ENCODE peak calls at places on chromosomes 11 and 22, in six cellular contexts. K is PC-3, U is GM23338, N is Peyer's patch, S is aorta, Z is thoracic aorta. E is an unnamed sample.

GRCh38 chr11:35265755-35266454 is 126.9 kb downstream of the CD44 start:
- DNase-seq in K (no peak), U (no peak), N (no peak), S (no peak), Z (no peak), E (no peak)

GRCh38 chr11:125910450-125910849 is 6.1 kb downstream of the DDX25 start:
- DNase-seq in K (peak; percentile 8), U (no peak), N (no peak), S (no peak), Z (no peak), E (no peak)

GRCh38 chr11:118697346-118697745 is 17.9 kb upstream of the TREH start:
- DNase-seq in K (no peak), U (no peak), N (no peak), S (no peak), Z (no peak), E (no peak)

GRCh38 chr11:72924568-72925190 is 110.5 kb downstream of the ATG16L2 start:
- DNase-seq in K (peak; percentile 65), U (no peak), N (no peak), S (no peak), Z (no peak), E (no peak)

GRCh38 chr11:72813740-72814138 is 472 bp upstream of the ATG16L2 start:
- DNase-seq in K (peak; percentile 81), U (peak; percentile 75), N (peak; percentile 93), S (peak; percentile 90), Z (no peak), E (peak; percentile 97)

GRCh38 chr11:64684357-64684756 is 38.6 kb downstream of the NRXN2 start:
- DNase-seq in K (no peak), U (no peak), N (no peak), S (no peak), Z (no peak), E (no peak)

GRCh38 chr11:92123540-92123939 is 101.1 kb upstream of the FAT3 start:
- DNase-seq in K (peak; percentile 68), U (no peak), N (no peak), S (no peak), Z (no peak), E (no peak)

GRCh38 chr11:1917523-1918435 is 1.7 kb upstream of the TNNT3 start:
- DNase-seq in K (no peak), U (peak; percentile 59), N (peak; percentile 49), S (peak; percentile 53), Z (no peak), E (peak; percentile 85)

GRCh38 chr22:22578702-22579424 is 19.8 kb upstream of the PRAME start:
- DNase-seq in K (no peak), U (no peak), N (no peak), S (no peak), Z (no peak), E (no peak)

GRCh38 chr22:41943661-41944209 is 3.2 kb downstream of the CENPM start:
- DNase-seq in K (peak; percentile 21), U (peak; percentile 61), N (no peak), S (no peak), Z (no peak), E (no peak)

GRCh38 chr11:117972044-117972443 is 14.2 kb upstream of the IL10RA start:
- DNase-seq in K (no peak), U (no peak), N (no peak), S (no peak), Z (no peak), E (peak; percentile 41)

GRCh38 chr11:15072551-15073143 is 746 bp upstream of the CALCB start:
- DNase-seq in K (no peak), U (no peak), N (no peak), S (no peak), Z (no peak), E (no peak)

GRCh38 chr11:15073361-15074205 is at the start of gene CALCB:
- DNase-seq in K (no peak), U (peak; percentile 74), N (no peak), S (peak; percentile 44), Z (no peak), E (no peak)

GRCh38 chr11:15071556-15072255 is 1.7 kb upstream of the CALCB start:
- DNase-seq in K (no peak), U (no peak), N (no peak), S (no peak), Z (no peak), E (no peak)

GRCh38 chr11:15075162-15075526 is 1.8 kb downstream of the CALCB start:
- DNase-seq in K (no peak), U (no peak), N (no peak), S (no peak), Z (no peak), E (no peak)

DNA sequence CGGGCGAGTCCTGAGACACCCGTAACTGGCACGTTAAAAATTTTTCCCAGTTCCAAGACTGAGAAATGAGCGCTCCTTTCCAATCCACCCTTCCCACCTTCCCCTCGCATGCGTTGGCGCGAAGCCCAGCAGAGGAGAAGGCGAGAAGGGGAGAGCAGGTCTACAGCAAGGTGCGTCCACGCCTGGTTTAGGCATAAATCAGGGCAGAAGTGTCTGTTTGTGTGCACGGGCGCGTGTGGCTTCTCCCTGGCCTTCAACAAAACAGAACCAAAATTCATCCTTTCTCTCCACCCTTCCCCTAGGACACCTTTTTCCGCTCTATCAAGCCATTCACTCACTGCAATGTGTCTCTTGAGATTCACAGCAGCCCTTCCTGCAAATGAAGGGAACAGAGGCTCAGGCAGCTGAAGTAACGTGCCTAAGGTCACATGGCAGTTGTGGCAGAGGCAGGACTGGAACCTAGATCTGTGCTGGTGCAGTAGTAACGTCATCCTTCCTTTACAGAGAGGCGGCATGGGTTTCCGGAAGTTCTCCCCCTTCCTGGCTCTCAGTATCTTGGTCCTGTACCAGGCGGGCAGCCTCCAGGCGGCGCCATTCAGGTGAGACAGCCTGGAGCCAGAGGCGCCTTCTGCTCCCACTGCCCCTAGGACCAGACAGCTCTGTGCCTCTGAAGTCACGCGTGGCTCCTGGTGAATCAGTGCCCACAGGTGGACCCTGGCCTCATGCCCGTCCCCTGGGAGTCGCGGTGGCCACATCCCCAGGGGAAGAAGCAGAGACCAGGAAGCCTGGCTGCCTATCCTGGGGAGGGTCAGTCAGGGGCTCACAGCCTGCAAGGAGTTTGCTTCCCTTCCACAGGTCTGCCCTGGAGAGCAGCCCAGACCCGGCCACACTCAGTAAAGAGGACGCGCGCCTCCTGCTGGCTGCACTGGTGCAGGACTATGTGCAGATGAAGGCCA is 1.1 kb downstream of the CALCB start:
- DNase-seq in K (peak; percentile 64), U (peak; percentile 93), N (peak; percentile 88), S (peak; percentile 88), Z (peak; percentile 57), E (peak; percentile 93)
- H3K4me3 ChIP-seq in K (no peak overlapping the region), U (peak overlapping the region; percentile 82), N (peak overlapping the region; percentile 28), S (no peak overlapping the region), Z (peak overlapping the region; percentile 69), E (peak overlapping the region; percentile 24)

DNA sequence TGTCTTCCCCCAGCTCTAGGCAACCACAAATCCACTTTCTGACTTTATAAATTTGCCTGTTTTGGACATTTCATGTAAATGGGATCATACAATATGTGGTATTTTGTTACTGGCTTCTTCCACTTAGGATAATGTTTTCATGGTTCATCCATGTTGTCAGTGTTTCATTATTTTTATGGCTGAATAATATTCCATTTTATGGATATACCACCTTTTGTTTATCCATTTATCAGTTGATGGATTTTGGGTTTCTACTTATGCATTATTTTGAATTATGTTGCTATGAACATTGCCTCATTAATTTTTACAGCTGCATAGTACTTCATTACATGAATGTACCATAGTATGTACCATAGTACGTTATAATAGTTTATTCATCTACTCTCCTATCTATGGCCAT is 5.1 kb downstream of the CABIN1 start:
- DNase-seq in K (no peak), U (no peak), N (no peak), S (no peak), Z (no peak), E (no peak)
- H3K4me3 ChIP-seq in K (no peak overlapping the region), U (no peak overlapping the region), N (no peak overlapping the region), S (no peak overlapping the region), Z (no peak overlapping the region), E (no peak overlapping the region)

GRCh38 chr22:28989912-28990311 is 71.7 kb downstream of the C22orf31 start:
- DNase-seq in K (no peak), U (no peak), N (no peak), S (no peak), Z (no peak), E (no peak)

GRCh38 chr22:28989035-28989464 is 72.6 kb downstream of the C22orf31 start:
- DNase-seq in K (peak; percentile 72), U (peak; percentile 73), N (no peak), S (no peak), Z (no peak), E (no peak)

GRCh38 chr22:28986366-28986765 is 75.3 kb downstream of the C22orf31 start:
- DNase-seq in K (no peak), U (no peak), N (no peak), S (no peak), Z (no peak), E (no peak)

GRCh38 chr22:28988455-28988854 is 73.2 kb downstream of the C22orf31 start:
- DNase-seq in K (no peak), U (no peak), N (no peak), S (no peak), Z (no peak), E (no peak)

GRCh38 chr22:28989484-28989883 is 72.1 kb downstream of the C22orf31 start:
- DNase-seq in K (no peak), U (no peak), N (no peak), S (no peak), Z (no peak), E (no peak)
- H3K4me3 ChIP-seq in K (no peak overlapping the region), U (peak overlapping the region; percentile 26), N (no peak overlapping the region), S (no peak overlapping the region), Z (no peak overlapping the region), E (no peak overlapping the region)

GRCh38 chr22:44661070-44661469 is 40.9 kb upstream of the PRR5 start:
- DNase-seq in K (no peak), U (peak; percentile 88), N (no peak), S (no peak), Z (no peak), E (no peak)

GRCh38 chr22:44663256-44663999 is 38.6 kb upstream of the PRR5 start:
- DNase-seq in K (no peak), U (no peak), N (no peak), S (no peak), Z (no peak), E (no peak)

GRCh38 chr22:44664149-44664548 is 37.9 kb upstream of the PRR5 start:
- DNase-seq in K (no peak), U (no peak), N (peak; percentile 58), S (peak; percentile 90), Z (no peak), E (peak; percentile 91)

GRCh38 chr22:44660051-44660830 is 41.8 kb upstream of the PRR5 start:
- DNase-seq in K (no peak), U (no peak), N (no peak), S (peak; percentile 36), Z (no peak), E (no peak)

DNA sequence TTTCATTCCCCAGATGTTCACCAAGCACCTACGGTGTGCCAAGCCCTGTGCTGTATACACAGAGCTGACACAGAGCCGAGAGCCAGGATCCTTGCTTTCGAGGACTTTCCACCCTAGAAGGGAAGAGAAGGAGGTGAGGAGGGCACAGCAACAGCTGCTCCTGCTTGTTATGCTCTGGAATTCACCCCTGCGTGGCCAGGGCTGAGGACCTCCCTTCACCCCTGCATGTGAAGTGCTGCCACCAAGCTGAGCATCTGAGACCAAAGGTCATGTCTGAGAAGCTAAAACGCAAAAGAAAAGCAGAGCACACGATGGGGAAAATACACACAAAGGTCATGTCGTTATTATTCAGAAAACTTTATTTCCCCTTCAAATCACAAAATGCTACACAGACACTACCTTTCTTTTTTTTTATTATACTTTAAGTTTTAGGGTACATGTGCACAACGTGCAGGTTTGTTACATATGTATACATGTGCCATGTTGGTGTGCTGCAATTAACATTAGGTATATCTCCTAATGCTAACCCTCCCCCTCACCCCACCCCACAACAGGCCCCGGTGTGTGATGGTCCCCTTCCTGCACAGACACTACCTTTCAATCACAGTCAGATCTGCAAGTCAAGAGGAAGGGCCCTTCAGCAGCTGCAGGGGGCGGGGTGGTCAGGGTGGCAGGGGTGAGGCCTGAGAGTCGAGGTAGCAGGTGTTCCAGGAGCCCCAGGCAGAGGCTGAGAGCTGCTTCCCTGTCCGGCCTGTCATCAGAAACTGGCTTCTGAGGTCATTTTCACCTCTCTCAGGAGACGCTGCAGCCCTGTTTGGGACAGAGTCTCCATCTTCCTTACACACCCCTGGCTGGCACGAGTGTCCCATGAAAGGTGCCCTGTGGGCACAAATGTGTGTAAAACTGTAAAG is 40.1 kb upstream of the PRR5 start:
- DNase-seq in K (no peak), U (no peak), N (no peak), S (no peak), Z (no peak), E (no peak)
- H3K4me3 ChIP-seq in K (no peak overlapping the region), U (no peak overlapping the region), N (no peak overlapping the region), S (no peak overlapping the region), Z (no peak overlapping the region), E (no peak overlapping the region)

E was measured in spleen.